ENCODE peak calls at places on chromosomes 11 and 22, in eight cellular contexts. W is activated CD4-positive, alpha-beta T cell treated with anti-CD3 and anti-CD28 coated beads, Interleukin-2, amount 10 ng/mL, durations not matched to agents 7 days and 5 days; U is NCI-H1105 treated with DMSO at 0.1 percent for 48 hours; J is GM12892; K is left cardiac atrium; T is thoracic aorta; X is RPMI8226; C is KBM-7. V is an unnamed sample.

GRCh38 chr11:130452941-130453340 is 4.5 kb downstream of the ADAMTS15 start:
- DNase-seq in W (no peak), U (no peak), J (no peak), K (peak), T (no peak), X (no peak), C (no peak), V (no peak)

GRCh38 chr11:76008474-76008873 is 193.5 kb downstream of the UVRAG start:
- DNase-seq in W (no peak), U (no peak), J (no peak), K (no peak), T (no peak), X (no peak), C (no peak), V (peak)

GRCh38 chr22:38754247-38755154 is 1.3 kb downstream of the SUN2 start:
- DNase-seq in W (peak), U (peak), J (no peak), K (peak), T (peak), X (peak), C (peak), V (peak)

GRCh38 chr22:40397436-40397835 is 27.0 kb downstream of the SGSM3 start:
- DNase-seq in W (no peak), U (no peak), J (no peak), K (no peak), T (no peak), X (no peak), C (no peak), V (peak)

GRCh38 chr11:95680169-95680929 is 109.2 kb downstream of the FAM76B start:
- DNase-seq in W (no peak), U (no peak), J (no peak), K (no peak), T (no peak), X (peak), C (no peak), V (no peak)

GRCh38 chr11:57343825-57344224 is 5.7 kb downstream of the P2RX3 start:
- DNase-seq in W (no peak), U (no peak), J (no peak), K (no peak), T (no peak), X (no peak), C (peak), V (peak)

GRCh38 chr11:129410561-129410960 is 34.9 kb downstream of the BARX2 start:
- DNase-seq in W (no peak), U (no peak), J (no peak), K (no peak), T (no peak), X (no peak), C (no peak), V (no peak)

GRCh38 chr11:6650980-6651379 is 4.6 kb downstream of the DCHS1 start:
- DNase-seq in W (no peak), U (no peak), J (no peak), K (no peak), T (no peak), X (no peak), C (no peak), V (no peak)

GRCh38 chr22:38734203-38735100 is 21.3 kb downstream of the SUN2 start:
- DNase-seq in W (no peak), U (no peak), J (no peak), K (peak), T (no peak), X (no peak), C (no peak), V (peak)